ENCODE peak calls at places on chromosomes 13 and 19, in ten cellular contexts. One of them, this sample, is unnamed.

GRCh38 chr13:106815545-106815944 is 247.6 kb upstream of the ARGLU1 start:
- DNase-seq in cardiac muscle cell: no peak
- DNase-seq in AG04450: no peak
- DNase-seq in C1 segment of cervical spinal cord: no peak
- DNase-seq in cardiac septum: no peak
- DNase-seq in colonic mucosa: no peak
- DNase-seq in AG08395: no peak
- DNase-seq in progenitor cell of endocrine pancreas: no peak
- DNase-seq in RWPE1: no peak
- DNase-seq in activated T-helper 1 cell treated with anti-CD3 and anti-CD28 coated beads, Interleukin-2, amount 50 U/mL, for 16 hours: no peak
- DNase-seq in this sample: no peak

GRCh38 chr13:31424130-31424729 is 224.5 kb downstream of the B3GLCT start:
- DNase-seq in cardiac muscle cell: peak; percentile 89
- DNase-seq in activated T-helper 1 cell treated with anti-CD3 and anti-CD28 coated beads, Interleukin-2, amount 50 U/mL, for 16 hours: peak; percentile 8
- DNase-seq in colonic mucosa: peak; percentile 74
- DNase-seq in cardiac septum: no peak
- DNase-seq in C1 segment of cervical spinal cord: peak; percentile 53
- DNase-seq in AG04450: peak; percentile 48
- DNase-seq in progenitor cell of endocrine pancreas: peak; percentile 66
- DNase-seq in RWPE1: peak; percentile 77
- DNase-seq in AG08395: peak; percentile 91
- DNase-seq in this sample: peak; percentile 83

GRCh38 chr19:17605117-17605516 is 49.7 kb downstream of the COLGALT1 start:
- DNase-seq in RWPE1: no peak
- DNase-seq in AG04450: no peak
- DNase-seq in colonic mucosa: no peak
- DNase-seq in cardiac septum: no peak
- DNase-seq in progenitor cell of endocrine pancreas: no peak
- DNase-seq in cardiac muscle cell: no peak
- DNase-seq in AG08395: no peak
- DNase-seq in activated T-helper 1 cell treated with anti-CD3 and anti-CD28 coated beads, Interleukin-2, amount 50 U/mL, for 16 hours: no peak
- DNase-seq in C1 segment of cervical spinal cord: no peak
- DNase-seq in this sample: no peak

GRCh38 chr19:54136086-54136863 is 1.3 kb upstream of the CNOT3 start:
- DNase-seq in progenitor cell of endocrine pancreas: no peak
- DNase-seq in cardiac muscle cell: no peak
- DNase-seq in C1 segment of cervical spinal cord: no peak
- DNase-seq in RWPE1: no peak
- DNase-seq in cardiac septum: no peak
- DNase-seq in AG04450: no peak
- DNase-seq in colonic mucosa: peak; percentile 45
- DNase-seq in AG08395: no peak
- DNase-seq in activated T-helper 1 cell treated with anti-CD3 and anti-CD28 coated beads, Interleukin-2, amount 50 U/mL, for 16 hours: no peak
- DNase-seq in this sample: no peak

GRCh38 chr13:99193152-99193551 is 7.5 kb upstream of the UBAC2 start:
- DNase-seq in progenitor cell of endocrine pancreas: no peak
- DNase-seq in activated T-helper 1 cell treated with anti-CD3 and anti-CD28 coated beads, Interleukin-2, amount 50 U/mL, for 16 hours: no peak
- DNase-seq in colonic mucosa: peak; percentile 17
- DNase-seq in C1 segment of cervical spinal cord: no peak
- DNase-seq in RWPE1: no peak
- DNase-seq in cardiac septum: no peak
- DNase-seq in cardiac muscle cell: no peak
- DNase-seq in AG08395: no peak
- DNase-seq in AG04450: no peak
- DNase-seq in this sample: no peak

GRCh38 chr19:35797663-35798062 is 15.0 kb downstream of the PRODH2 start:
- DNase-seq in progenitor cell of endocrine pancreas: no peak
- DNase-seq in activated T-helper 1 cell treated with anti-CD3 and anti-CD28 coated beads, Interleukin-2, amount 50 U/mL, for 16 hours: no peak
- DNase-seq in C1 segment of cervical spinal cord: peak; percentile 41
- DNase-seq in cardiac septum: no peak
- DNase-seq in colonic mucosa: no peak
- DNase-seq in AG08395: no peak
- DNase-seq in RWPE1: no peak
- DNase-seq in cardiac muscle cell: peak; percentile 7
- DNase-seq in AG04450: no peak
- DNase-seq in this sample: no peak

GRCh38 chr13:26629260-26629659 is 71.8 kb downstream of the WASF3 start:
- DNase-seq in C1 segment of cervical spinal cord: no peak
- DNase-seq in RWPE1: no peak
- DNase-seq in cardiac muscle cell: peak; percentile 8
- DNase-seq in colonic mucosa: no peak
- DNase-seq in progenitor cell of endocrine pancreas: no peak
- DNase-seq in activated T-helper 1 cell treated with anti-CD3 and anti-CD28 coated beads, Interleukin-2, amount 50 U/mL, for 16 hours: no peak
- DNase-seq in AG08395: peak; percentile 6
- DNase-seq in AG04450: no peak
- DNase-seq in cardiac septum: no peak
- DNase-seq in this sample: no peak

GRCh38 chr13:111855786-111856185 is 211.2 kb upstream of the SOX1 start:
- DNase-seq in AG08395: no peak
- DNase-seq in C1 segment of cervical spinal cord: no peak
- DNase-seq in cardiac septum: peak; percentile 56
- DNase-seq in RWPE1: no peak
- DNase-seq in colonic mucosa: no peak
- DNase-seq in cardiac muscle cell: no peak
- DNase-seq in activated T-helper 1 cell treated with anti-CD3 and anti-CD28 coated beads, Interleukin-2, amount 50 U/mL, for 16 hours: no peak
- DNase-seq in AG04450: no peak
- DNase-seq in progenitor cell of endocrine pancreas: no peak
- DNase-seq in this sample: no peak

GRCh38 chr19:49546825-49547565 is 19.2 kb downstream of the RCN3 start:
- DNase-seq in colonic mucosa: peak; percentile 94
- DNase-seq in cardiac septum: no peak
- DNase-seq in activated T-helper 1 cell treated with anti-CD3 and anti-CD28 coated beads, Interleukin-2, amount 50 U/mL, for 16 hours: peak; percentile 40
- DNase-seq in C1 segment of cervical spinal cord: peak; percentile 51
- DNase-seq in RWPE1: peak; percentile 75
- DNase-seq in cardiac muscle cell: peak; percentile 93
- DNase-seq in progenitor cell of endocrine pancreas: peak; percentile 64
- DNase-seq in AG08395: peak; percentile 88
- DNase-seq in AG04450: peak; percentile 86
- DNase-seq in this sample: peak; percentile 87

GRCh38 chr13:114004416-114005205 is 30.7 kb upstream of the C13orf46 start:
- DNase-seq in cardiac septum: no peak
- DNase-seq in progenitor cell of endocrine pancreas: no peak
- DNase-seq in activated T-helper 1 cell treated with anti-CD3 and anti-CD28 coated beads, Interleukin-2, amount 50 U/mL, for 16 hours: no peak
- DNase-seq in AG04450: no peak
- DNase-seq in colonic mucosa: no peak
- DNase-seq in AG08395: no peak
- DNase-seq in C1 segment of cervical spinal cord: no peak
- DNase-seq in RWPE1: no peak
- DNase-seq in cardiac muscle cell: peak; percentile 92
- DNase-seq in this sample: peak; percentile 49

GRCh38 chr13:36509369-36509768 is 77.1 kb downstream of the CCNA1 start:
- DNase-seq in AG04450: no peak
- DNase-seq in RWPE1: no peak
- DNase-seq in C1 segment of cervical spinal cord: no peak
- DNase-seq in cardiac muscle cell: no peak
- DNase-seq in colonic mucosa: no peak
- DNase-seq in AG08395: no peak
- DNase-seq in progenitor cell of endocrine pancreas: no peak
- DNase-seq in activated T-helper 1 cell treated with anti-CD3 and anti-CD28 coated beads, Interleukin-2, amount 50 U/mL, for 16 hours: no peak
- DNase-seq in cardiac septum: no peak
- DNase-seq in this sample: no peak

GRCh38 chr13:52738719-52739467 is 727 bp downstream of the CNMD start:
- DNase-seq in cardiac muscle cell: peak; percentile 3
- DNase-seq in cardiac septum: no peak
- DNase-seq in AG08395: no peak
- DNase-seq in RWPE1: no peak
- DNase-seq in activated T-helper 1 cell treated with anti-CD3 and anti-CD28 coated beads, Interleukin-2, amount 50 U/mL, for 16 hours: no peak
- DNase-seq in colonic mucosa: no peak
- DNase-seq in AG04450: no peak
- DNase-seq in C1 segment of cervical spinal cord: peak; percentile 71
- DNase-seq in progenitor cell of endocrine pancreas: peak; percentile 63
- DNase-seq in this sample: peak; percentile 34

GRCh38 chr13:44974056-44974798 is 15.0 kb downstream of the NUFIP1 start:
- DNase-seq in AG08395: peak; percentile 35
- DNase-seq in RWPE1: no peak
- DNase-seq in cardiac muscle cell: peak; percentile 90
- DNase-seq in C1 segment of cervical spinal cord: no peak
- DNase-seq in colonic mucosa: no peak
- DNase-seq in progenitor cell of endocrine pancreas: no peak
- DNase-seq in AG04450: no peak
- DNase-seq in activated T-helper 1 cell treated with anti-CD3 and anti-CD28 coated beads, Interleukin-2, amount 50 U/mL, for 16 hours: no peak
- DNase-seq in cardiac septum: no peak
- DNase-seq in this sample: peak; percentile 71

GRCh38 chr19:28454083-28454482 is 758.9 kb downstream of the UQCRFS1 start:
- DNase-seq in cardiac muscle cell: no peak
- DNase-seq in AG04450: no peak
- DNase-seq in cardiac septum: no peak
- DNase-seq in RWPE1: no peak
- DNase-seq in AG08395: no peak
- DNase-seq in progenitor cell of endocrine pancreas: no peak
- DNase-seq in activated T-helper 1 cell treated with anti-CD3 and anti-CD28 coated beads, Interleukin-2, amount 50 U/mL, for 16 hours: no peak
- DNase-seq in colonic mucosa: no peak
- DNase-seq in C1 segment of cervical spinal cord: no peak
- DNase-seq in this sample: no peak

GRCh38 chr13:110363009-110363408 is 55.9 kb downstream of the COL4A2 start:
- DNase-seq in C1 segment of cervical spinal cord: no peak
- DNase-seq in cardiac muscle cell: no peak
- DNase-seq in cardiac septum: no peak
- DNase-seq in activated T-helper 1 cell treated with anti-CD3 and anti-CD28 coated beads, Interleukin-2, amount 50 U/mL, for 16 hours: no peak
- DNase-seq in progenitor cell of endocrine pancreas: no peak
- DNase-seq in RWPE1: no peak
- DNase-seq in AG08395: no peak
- DNase-seq in AG04450: no peak
- DNase-seq in colonic mucosa: no peak
- DNase-seq in this sample: no peak

GRCh38 chr13:113666324-113666660 is 727 bp upstream of the GRK1 start:
- DNase-seq in RWPE1: no peak
- DNase-seq in activated T-helper 1 cell treated with anti-CD3 and anti-CD28 coated beads, Interleukin-2, amount 50 U/mL, for 16 hours: no peak
- DNase-seq in cardiac muscle cell: no peak
- DNase-seq in cardiac septum: peak; percentile 55
- DNase-seq in AG08395: no peak
- DNase-seq in C1 segment of cervical spinal cord: no peak
- DNase-seq in colonic mucosa: no peak
- DNase-seq in AG04450: no peak
- DNase-seq in progenitor cell of endocrine pancreas: no peak
- DNase-seq in this sample: no peak

GRCh38 chr19:46413262-46414031 is at the start of gene CCDC8:
- DNase-seq in progenitor cell of endocrine pancreas: peak; percentile 85
- DNase-seq in cardiac muscle cell: peak; percentile 99
- DNase-seq in RWPE1: peak; percentile 81
- DNase-seq in AG08395: peak; percentile 84
- DNase-seq in AG04450: peak; percentile 87
- DNase-seq in cardiac septum: peak; percentile 94
- DNase-seq in colonic mucosa: peak; percentile 62
- DNase-seq in activated T-helper 1 cell treated with anti-CD3 and anti-CD28 coated beads, Interleukin-2, amount 50 U/mL, for 16 hours: no peak
- DNase-seq in C1 segment of cervical spinal cord: peak; percentile 61
- DNase-seq in this sample: no peak

GRCh38 chr19:46697142-46697960 is 19.6 kb downstream of the PRKD2 start:
- DNase-seq in cardiac septum: peak; percentile 89
- DNase-seq in C1 segment of cervical spinal cord: peak; percentile 25
- DNase-seq in cardiac muscle cell: peak; percentile 82
- DNase-seq in RWPE1: no peak
- DNase-seq in progenitor cell of endocrine pancreas: peak; percentile 63
- DNase-seq in colonic mucosa: peak; percentile 97
- DNase-seq in activated T-helper 1 cell treated with anti-CD3 and anti-CD28 coated beads, Interleukin-2, amount 50 U/mL, for 16 hours: no peak
- DNase-seq in AG04450: no peak
- DNase-seq in AG08395: peak; percentile 96
- DNase-seq in this sample: peak; percentile 75

GRCh38 chr13:75761373-75761772 is 125.2 kb downstream of the LMO7 start:
- DNase-seq in progenitor cell of endocrine pancreas: no peak
- DNase-seq in cardiac muscle cell: no peak
- DNase-seq in C1 segment of cervical spinal cord: no peak
- DNase-seq in colonic mucosa: no peak
- DNase-seq in activated T-helper 1 cell treated with anti-CD3 and anti-CD28 coated beads, Interleukin-2, amount 50 U/mL, for 16 hours: no peak
- DNase-seq in AG08395: no peak
- DNase-seq in cardiac septum: no peak
- DNase-seq in RWPE1: peak; percentile 17
- DNase-seq in AG04450: no peak
- DNase-seq in this sample: no peak

GRCh38 chr19:6663236-6664187 is 6.4 kb downstream of the TNFSF14 start:
- DNase-seq in cardiac septum: no peak
- DNase-seq in RWPE1: no peak
- DNase-seq in C1 segment of cervical spinal cord: no peak
- DNase-seq in progenitor cell of endocrine pancreas: no peak
- DNase-seq in activated T-helper 1 cell treated with anti-CD3 and anti-CD28 coated beads, Interleukin-2, amount 50 U/mL, for 16 hours: peak; percentile 15
- DNase-seq in colonic mucosa: no peak
- DNase-seq in AG04450: no peak
- DNase-seq in AG08395: no peak
- DNase-seq in cardiac muscle cell: peak; percentile 19
- DNase-seq in this sample: no peak

GRCh38 chr19:23698711-23699520 is 11.9 kb upstream of the ZNF675 start:
- DNase-seq in AG04450: no peak
- DNase-seq in cardiac septum: no peak
- DNase-seq in cardiac muscle cell: no peak
- DNase-seq in progenitor cell of endocrine pancreas: no peak
- DNase-seq in activated T-helper 1 cell treated with anti-CD3 and anti-CD28 coated beads, Interleukin-2, amount 50 U/mL, for 16 hours: no peak
- DNase-seq in RWPE1: peak; percentile 32
- DNase-seq in AG08395: no peak
- DNase-seq in C1 segment of cervical spinal cord: no peak
- DNase-seq in colonic mucosa: peak; percentile 52
- DNase-seq in this sample: no peak

GRCh38 chr19:6239871-6240676 is 39.7 kb downstream of the MLLT1 start:
- DNase-seq in progenitor cell of endocrine pancreas: no peak
- DNase-seq in AG08395: no peak
- DNase-seq in AG04450: no peak
- DNase-seq in cardiac septum: no peak
- DNase-seq in RWPE1: no peak
- DNase-seq in C1 segment of cervical spinal cord: no peak
- DNase-seq in cardiac muscle cell: no peak
- DNase-seq in activated T-helper 1 cell treated with anti-CD3 and anti-CD28 coated beads, Interleukin-2, amount 50 U/mL, for 16 hours: no peak
- DNase-seq in colonic mucosa: no peak
- DNase-seq in this sample: no peak

GRCh38 chr13:84867246-84867645 is 932.0 kb downstream of the SLITRK6 start:
- DNase-seq in activated T-helper 1 cell treated with anti-CD3 and anti-CD28 coated beads, Interleukin-2, amount 50 U/mL, for 16 hours: no peak
- DNase-seq in RWPE1: no peak
- DNase-seq in AG08395: no peak
- DNase-seq in AG04450: no peak
- DNase-seq in colonic mucosa: no peak
- DNase-seq in cardiac muscle cell: no peak
- DNase-seq in cardiac septum: no peak
- DNase-seq in progenitor cell of endocrine pancreas: no peak
- DNase-seq in C1 segment of cervical spinal cord: no peak
- DNase-seq in this sample: no peak

GRCh38 chr19:12670159-12670928 is 3.7 kb downstream of the WDR83 start:
- DNase-seq in AG08395: no peak
- DNase-seq in activated T-helper 1 cell treated with anti-CD3 and anti-CD28 coated beads, Interleukin-2, amount 50 U/mL, for 16 hours: no peak
- DNase-seq in C1 segment of cervical spinal cord: no peak
- DNase-seq in cardiac septum: no peak
- DNase-seq in cardiac muscle cell: no peak
- DNase-seq in progenitor cell of endocrine pancreas: no peak
- DNase-seq in AG04450: no peak
- DNase-seq in colonic mucosa: no peak
- DNase-seq in RWPE1: no peak
- DNase-seq in this sample: no peak

GRCh38 chr19:5001547-5002131 is 32.7 kb downstream of the KDM4B start:
- DNase-seq in AG08395: peak; percentile 73
- DNase-seq in activated T-helper 1 cell treated with anti-CD3 and anti-CD28 coated beads, Interleukin-2, amount 50 U/mL, for 16 hours: no peak
- DNase-seq in AG04450: no peak
- DNase-seq in cardiac septum: no peak
- DNase-seq in C1 segment of cervical spinal cord: no peak
- DNase-seq in RWPE1: peak; percentile 30
- DNase-seq in progenitor cell of endocrine pancreas: no peak
- DNase-seq in colonic mucosa: no peak
- DNase-seq in cardiac muscle cell: peak; percentile 72
- DNase-seq in this sample: peak; percentile 67

GRCh38 chr13:29861694-29862110 is 11.3 kb upstream of the UBL3 start:
- DNase-seq in C1 segment of cervical spinal cord: no peak
- DNase-seq in RWPE1: no peak
- DNase-seq in AG04450: peak; percentile 84
- DNase-seq in cardiac septum: no peak
- DNase-seq in progenitor cell of endocrine pancreas: no peak
- DNase-seq in AG08395: peak; percentile 89
- DNase-seq in cardiac muscle cell: no peak
- DNase-seq in colonic mucosa: no peak
- DNase-seq in activated T-helper 1 cell treated with anti-CD3 and anti-CD28 coated beads, Interleukin-2, amount 50 U/mL, for 16 hours: no peak
- DNase-seq in this sample: no peak

GRCh38 chr19:10061717-10062310 is 24.3 kb upstream of the SHFL start:
- DNase-seq in colonic mucosa: no peak
- DNase-seq in AG08395: peak; percentile 33
- DNase-seq in RWPE1: peak; percentile 41
- DNase-seq in activated T-helper 1 cell treated with anti-CD3 and anti-CD28 coated beads, Interleukin-2, amount 50 U/mL, for 16 hours: no peak
- DNase-seq in C1 segment of cervical spinal cord: no peak
- DNase-seq in cardiac septum: no peak
- DNase-seq in progenitor cell of endocrine pancreas: no peak
- DNase-seq in cardiac muscle cell: peak; percentile 31
- DNase-seq in AG04450: no peak
- DNase-seq in this sample: peak; percentile 16